ENCODE peak calls at places on chromosome 18, in nine cellular contexts. T, A, W, E, Y, I, X, H and S are unnamed samples.
A peak's percentile ranks its signal among the peaks of the same experiment; 100 is the strongest.

GRCh38 chr18:23703057-23703986 is 14.1 kb downstream of the LAMA3 start:
- DNase-seq in T (no peak), A (no peak), W (peak; percentile 19), E (no peak), Y (peak; percentile 36), I (peak; percentile 34), X (peak; percentile 85), H (no peak), S (peak; percentile 49)

GRCh38 chr18:63757541-63757940 is 17.7 kb upstream of the SERPINB7 start:
- DNase-seq in T (no peak), A (no peak), W (no peak), E (no peak), Y (no peak), I (no peak), X (peak; percentile 50), H (no peak), S (no peak)

GRCh38 chr18:77884454-77884853 is 634.8 kb downstream of the GALR1 start:
- DNase-seq in T (no peak), A (no peak), W (no peak), E (no peak), Y (no peak), I (no peak), X (no peak), H (no peak), S (no peak)

GRCh38 chr18:72601481-72601880 is 57.3 kb upstream of the CBLN2 start:
- DNase-seq in T (no peak), A (no peak), W (no peak), E (no peak), Y (no peak), I (no peak), X (no peak), H (no peak), S (no peak)

GRCh38 chr18:5294113-5294617 is 1.4 kb downstream of the ZBTB14 start:
- DNase-seq in T (peak; percentile 42), A (no peak), W (no peak), E (peak; percentile 39), Y (peak; percentile 27), I (no peak), X (peak; percentile 5), H (peak; percentile 42), S (no peak)

GRCh38 chr18:48151421-48152095 is 221.1 kb upstream of the SMAD2 start:
- DNase-seq in T (no peak), A (no peak), W (no peak), E (no peak), Y (no peak), I (no peak), X (no peak), H (no peak), S (no peak)

GRCh38 chr18:63823516-63824219 is 48.5 kb downstream of the SERPINB7 start:
- DNase-seq in T (peak; percentile 17), A (no peak), W (no peak), E (no peak), Y (no peak), I (no peak), X (peak; percentile 37), H (no peak), S (no peak)

GRCh38 chr18:55672574-55673361 is 84.8 kb upstream of the TCF4 start:
- DNase-seq in T (no peak), A (no peak), W (no peak), E (no peak), Y (no peak), I (no peak), X (no peak), H (no peak), S (no peak)

GRCh38 chr18:58195278-58195721 is 151.3 kb downstream of the NEDD4L start:
- DNase-seq in T (peak; percentile 17), A (no peak), W (peak; percentile 85), E (peak; percentile 78), Y (peak; percentile 23), I (peak; percentile 40), X (no peak), H (no peak), S (peak; percentile 55)

GRCh38 chr18:35076556-35076955 is 35.3 kb downstream of the MAPRE2 start:
- DNase-seq in T (no peak), A (peak; percentile 49), W (no peak), E (no peak), Y (no peak), I (no peak), X (peak; percentile 89), H (no peak), S (no peak)

GRCh38 chr18:11259421-11259820 is 110.1 kb upstream of the PIEZO2 start:
- DNase-seq in T (no peak), A (no peak), W (no peak), E (no peak), Y (peak; percentile 21), I (no peak), X (no peak), H (no peak), S (no peak)

GRCh38 chr18:6482198-6482977 is 67.7 kb upstream of the L3MBTL4 start:
- DNase-seq in T (no peak), A (peak; percentile 34), W (peak; percentile 40), E (peak; percentile 61), Y (peak; percentile 74), I (peak; percentile 55), X (peak; percentile 64), H (no peak), S (no peak)

GRCh38 chr18:31206787-31207381 is 44.2 kb upstream of the DSC1 start:
- DNase-seq in T (no peak), A (peak; percentile 26), W (no peak), E (peak; percentile 80), Y (no peak), I (peak; percentile 4), X (no peak), H (no peak), S (no peak)

GRCh38 chr18:7457276-7457675 is 109.8 kb upstream of the PTPRM start:
- DNase-seq in T (no peak), A (no peak), W (no peak), E (no peak), Y (no peak), I (no peak), X (no peak), H (no peak), S (no peak)

GRCh38 chr18:5973079-5973478 is 77.8 kb upstream of the TMEM200C start:
- DNase-seq in T (no peak), A (no peak), W (no peak), E (no peak), Y (no peak), I (no peak), X (no peak), H (no peak), S (no peak)

GRCh38 chr18:427005-427404 is 73.5 kb downstream of the COLEC12 start:
- DNase-seq in T (no peak), A (peak; percentile 70), W (no peak), E (no peak), Y (no peak), I (no peak), X (peak; percentile 50), H (no peak), S (peak; percentile 52)

GRCh38 chr18:12102136-12102842 is 8.6 kb downstream of the ANKRD62 start:
- DNase-seq in T (no peak), A (no peak), W (peak; percentile 79), E (no peak), Y (no peak), I (peak; percentile 13), X (no peak), H (no peak), S (no peak)

GRCh38 chr18:13199169-13199568 is 19.4 kb upstream of the LDLRAD4 start:
- DNase-seq in T (no peak), A (no peak), W (no peak), E (no peak), Y (no peak), I (no peak), X (no peak), H (no peak), S (no peak)

GRCh38 chr18:79961527-79962291 is 2.7 kb upstream of the HSBP1L1 start:
- DNase-seq in T (no peak), A (no peak), W (no peak), E (no peak), Y (no peak), I (no peak), X (peak; percentile 8), H (no peak), S (no peak)

GRCh38 chr18:63258749-63259580 is 60.6 kb downstream of the BCL2 start:
- DNase-seq in T (no peak), A (no peak), W (peak; percentile 85), E (no peak), Y (no peak), I (peak; percentile 85), X (no peak), H (no peak), S (no peak)

GRCh38 chr18:66752733-66753132 is 148.8 kb upstream of the CDH19 start:
- DNase-seq in T (no peak), A (no peak), W (no peak), E (no peak), Y (no peak), I (no peak), X (no peak), H (no peak), S (no peak)

GRCh38 chr18:36309436-36310391 is 12.2 kb downstream of the FHOD3 start:
- DNase-seq in T (no peak), A (peak; percentile 92), W (no peak), E (peak; percentile 82), Y (no peak), I (no peak), X (peak; percentile 99), H (no peak), S (no peak)

GRCh38 chr18:45517181-45517741 is 98.0 kb upstream of the SLC14A2 start:
- DNase-seq in T (no peak), A (no peak), W (no peak), E (no peak), Y (no peak), I (no peak), X (no peak), H (no peak), S (no peak)